ENCODE peak calls at places on chromosome 5, in seven cellular contexts. L is adrenal gland; B is NCI-H1092; D is BJ; C is activated CD8-positive, alpha-beta T cell treated with anti-CD3 and anti-CD28 coated beads, Interleukin-2, amount 10 ng/mL, durations not matched to agents 7 days and 5 days; A is stimulated activated CD4-positive, alpha-beta T cell treated with anti-CD3 and anti-CD28 coated beads, Interleukin-4, amount 100 ng/mL, for 4 hours; G is esophagus squamous epithelium. E is an unnamed sample.

GRCh38 chr5:56900858-56901578 is 8.4 kb upstream of the SETD9 start:
- DNase-seq in L (peak), B (peak), D (no peak), C (peak), A (no peak), G (no peak), E (no peak)

GRCh38 chr5:137078171-137078665 is 420.9 kb downstream of the SPOCK1 start:
- DNase-seq in L (no peak), B (no peak), D (no peak), C (no peak), A (no peak), G (no peak), E (no peak)

GRCh38 chr5:161544350-161544765 is 2.2 kb downstream of the GABRB2 start:
- DNase-seq in L (peak), B (peak), D (no peak), C (peak), A (no peak), G (no peak), E (no peak)

GRCh38 chr5:132102101-132102701 is 28.6 kb downstream of the CSF2 start:
- DNase-seq in L (no peak), B (no peak), D (no peak), C (peak), A (peak), G (no peak), E (peak)

GRCh38 chr5:54936201-54936600 is 49.2 kb downstream of the ESM1 start:
- DNase-seq in L (no peak), B (no peak), D (no peak), C (no peak), A (no peak), G (no peak), E (no peak)

GRCh38 chr5:172051643-172052362 is 45.4 kb upstream of the FBXW11 start:
- DNase-seq in L (no peak), B (no peak), D (no peak), C (no peak), A (no peak), G (no peak), E (no peak)

GRCh38 chr5:141850183-141850768 is 27.9 kb downstream of the PCDH1 start:
- DNase-seq in L (peak), B (no peak), D (no peak), C (peak), A (no peak), G (peak), E (peak)

GRCh38 chr5:172284275-172284971 is 859 bp upstream of the UBTD2 start:
- DNase-seq in L (no peak), B (no peak), D (no peak), C (no peak), A (peak), G (no peak), E (no peak)

GRCh38 chr5:10275460-10275859 is 25.4 kb downstream of the CCT5 start:
- DNase-seq in L (no peak), B (no peak), D (no peak), C (no peak), A (no peak), G (no peak), E (no peak)

GRCh38 chr5:6750951-6751685 is 37.9 kb downstream of the TENT4A start:
- DNase-seq in L (no peak), B (no peak), D (no peak), C (no peak), A (no peak), G (no peak), E (no peak)

GRCh38 chr5:111681791-111682190 is 75.2 kb downstream of the NREP start:
- DNase-seq in L (no peak), B (no peak), D (no peak), C (no peak), A (no peak), G (no peak), E (no peak)

GRCh38 chr5:134545070-134545868 is 19.8 kb downstream of the JADE2 start:
- DNase-seq in L (no peak), B (no peak), D (no peak), C (peak), A (no peak), G (no peak), E (no peak)

GRCh38 chr5:38323645-38324295 is 65.4 kb downstream of the EGFLAM start:
- DNase-seq in L (no peak), B (no peak), D (peak), C (no peak), A (no peak), G (no peak), E (no peak)

GRCh38 chr5:136424835-136425694 is 59.7 kb upstream of the TRPC7 start:
- DNase-seq in L (peak), B (peak), D (no peak), C (peak), A (no peak), G (no peak), E (no peak)

GRCh38 chr5:138762110-138762509 is 8.9 kb downstream of the CTNNA1 start:
- DNase-seq in L (no peak), B (no peak), D (no peak), C (no peak), A (no peak), G (no peak), E (no peak)

GRCh38 chr5:370959-371810 is 49.7 kb downstream of the AHRR start:
- DNase-seq in L (no peak), B (peak), D (no peak), C (peak), A (no peak), G (no peak), E (no peak)

GRCh38 chr5:13250450-13251291 is 693.8 kb downstream of the DNAH5 start:
- DNase-seq in L (no peak), B (no peak), D (no peak), C (no peak), A (no peak), G (no peak), E (no peak)

GRCh38 chr5:5536871-5537270 is 114.4 kb downstream of the ICE1 start:
- DNase-seq in L (no peak), B (no peak), D (no peak), C (no peak), A (no peak), G (no peak), E (no peak)

GRCh38 chr5:41510176-41510831 is at the start of gene PLCXD3:
- DNase-seq in L (peak), B (no peak), D (no peak), C (no peak), A (no peak), G (no peak), E (no peak)

GRCh38 chr5:120988970-120989369 is 524.9 kb downstream of the PRR16 start:
- DNase-seq in L (no peak), B (no peak), D (no peak), C (no peak), A (no peak), G (no peak), E (no peak)

GRCh38 chr5:82673460-82673859 is 395.3 kb upstream of the RPS23 start:
- DNase-seq in L (no peak), B (no peak), D (no peak), C (no peak), A (no peak), G (no peak), E (no peak)

GRCh38 chr5:14025566-14026276 is 81.2 kb upstream of the DNAH5 start:
- DNase-seq in L (no peak), B (no peak), D (no peak), C (no peak), A (no peak), G (no peak), E (no peak)

GRCh38 chr5:14557203-14557725 is 24.3 kb upstream of the OTULINL start:
- DNase-seq in L (no peak), B (no peak), D (no peak), C (no peak), A (no peak), G (no peak), E (no peak)

GRCh38 chr5:141512390-141513020 is 23.6 kb downstream of the PCDHGC5 start:
- DNase-seq in L (peak), B (peak), D (no peak), C (peak), A (peak), G (no peak), E (peak)

GRCh38 chr5:80804332-80804731 is 149.5 kb upstream of the DHFR start:
- DNase-seq in L (no peak), B (no peak), D (no peak), C (no peak), A (no peak), G (no peak), E (no peak)

GRCh38 chr5:95686661-95687060 is 3.9 kb upstream of the SPATA9 start:
- DNase-seq in L (no peak), B (no peak), D (peak), C (no peak), A (no peak), G (no peak), E (no peak)

GRCh38 chr5:115100556-115100955 is 69.2 kb downstream of the TRIM36 start:
- DNase-seq in L (peak), B (no peak), D (no peak), C (no peak), A (no peak), G (no peak), E (no peak)

GRCh38 chr5:169636477-169637084 is 494 bp upstream of the DOCK2 start:
- DNase-seq in L (no peak), B (no peak), D (no peak), C (no peak), A (no peak), G (no peak), E (no peak)

GRCh38 chr5:67257500-67257899 is 60.9 kb upstream of the CD180 start:
- DNase-seq in L (no peak), B (no peak), D (no peak), C (no peak), A (no peak), G (no peak), E (no peak)

GRCh38 chr5:176901260-176902101 is 2.3 kb upstream of the HK3 start:
- DNase-seq in L (no peak), B (no peak), D (no peak), C (no peak), A (no peak), G (no peak), E (no peak)

GRCh38 chr5:38853753-38854470 is 8.1 kb downstream of the OSMR start:
- DNase-seq in L (no peak), B (no peak), D (peak), C (no peak), A (no peak), G (no peak), E (no peak)

GRCh38 chr5:124655211-124655880 is 91.1 kb downstream of the ZNF608 start:
- DNase-seq in L (no peak), B (peak), D (no peak), C (no peak), A (no peak), G (no peak), E (no peak)

GRCh38 chr5:181223729-181224389 is 778 bp downstream of the TRIM41 start:
- DNase-seq in L (peak), B (no peak), D (no peak), C (peak), A (no peak), G (no peak), E (no peak)

GRCh38 chr5:36462295-36463021 is 143.9 kb upstream of the SLC1A3 start:
- DNase-seq in L (no peak), B (no peak), D (no peak), C (no peak), A (no peak), G (no peak), E (no peak)

GRCh38 chr5:170006016-170006415 is 25.7 kb upstream of the INSYN2B start:
- DNase-seq in L (no peak), B (no peak), D (no peak), C (no peak), A (no peak), G (no peak), E (no peak)

GRCh38 chr5:159552751-159553150 is 222.5 kb upstream of the IL12B start:
- DNase-seq in L (no peak), B (no peak), D (no peak), C (no peak), A (no peak), G (no peak), E (no peak)

GRCh38 chr5:168683247-168683926 is 104.2 kb upstream of the PANK3 start:
- DNase-seq in L (no peak), B (no peak), D (no peak), C (peak), A (peak), G (no peak), E (no peak)

GRCh38 chr5:31639488-31640011 is 619 bp downstream of the PDZD2 start:
- DNase-seq in L (no peak), B (no peak), D (no peak), C (no peak), A (no peak), G (no peak), E (no peak)

GRCh38 chr5:167294861-167295685 is 996.4 kb upstream of the WWC1 start:
- DNase-seq in L (peak), B (no peak), D (peak), C (no peak), A (no peak), G (no peak), E (no peak)

E was measured in effector memory CD4-positive, alpha-beta T cell.